ENCODE peak calls at places on chromosomes 7 and 10, in six cellular contexts. W, I, N, R, Z and C are unnamed samples.

GRCh38 chr10:86733260-86733671 is 23.2 kb upstream of the BMPR1A start:
- DNase-seq in W (no peak), I (no peak), N (no peak), R (no peak), Z (no peak), C (no peak)

GRCh38 chr7:103077318-103077717 is 2.4 kb downstream of the ARMC10 start:
- DNase-seq in W (no peak), I (no peak), N (no peak), R (no peak), Z (no peak), C (no peak)

GRCh38 chr7:46015107-46015868 is 94.2 kb upstream of the IGFBP3 start:
- DNase-seq in W (no peak), I (no peak), N (no peak), R (no peak), Z (no peak), C (no peak)

GRCh38 chr7:140595468-140596147 is 45.0 kb downstream of the DENND2A start:
- DNase-seq in W (no peak), I (no peak), N (no peak), R (no peak), Z (no peak), C (no peak)

GRCh38 chr7:42315631-42316030 is 78.6 kb upstream of the GLI3 start:
- DNase-seq in W (no peak), I (no peak), N (no peak), R (no peak), Z (no peak), C (no peak)

GRCh38 chr10:46235705-46236536 is 50.9 kb upstream of the ANTXRL start:
- DNase-seq in W (peak), I (no peak), N (no peak), R (no peak), Z (no peak), C (no peak)

GRCh38 chr10:131621784-131622624 is 278.8 kb upstream of the PPP2R2D start:
- DNase-seq in W (no peak), I (no peak), N (no peak), R (no peak), Z (no peak), C (no peak)

GRCh38 chr7:20076835-20077234 is 140.3 kb downstream of the MACC1 start:
- DNase-seq in W (no peak), I (no peak), N (no peak), R (no peak), Z (no peak), C (no peak)

GRCh38 chr7:150380463-150380862 is 1.3 kb downstream of the ZNF775 start:
- DNase-seq in W (no peak), I (no peak), N (no peak), R (no peak), Z (no peak), C (no peak)

GRCh38 chr7:39153647-39154046 is 175.9 kb downstream of the POU6F2 start:
- DNase-seq in W (no peak), I (peak), N (no peak), R (no peak), Z (no peak), C (no peak)

GRCh38 chr7:92833024-92833765 is 3.2 kb downstream of the CDK6 start:
- DNase-seq in W (peak), I (peak), N (peak), R (peak), Z (no peak), C (no peak)

GRCh38 chr10:15571570-15571969 is 148.2 kb downstream of the ITGA8 start:
- DNase-seq in W (no peak), I (no peak), N (no peak), R (peak), Z (peak), C (no peak)

GRCh38 chr7:46586406-46586805 is 665.3 kb upstream of the IGFBP3 start:
- DNase-seq in W (no peak), I (no peak), N (no peak), R (no peak), Z (peak), C (no peak)

GRCh38 chr7:44111759-44112158 is 7.6 kb downstream of the AEBP1 start:
- DNase-seq in W (no peak), I (no peak), N (no peak), R (no peak), Z (no peak), C (no peak)

GRCh38 chr10:132411561-132412253 is 14.7 kb downstream of the PWWP2B start:
- DNase-seq in W (peak), I (no peak), N (no peak), R (no peak), Z (no peak), C (no peak)

GRCh38 chr10:71999360-72000072 is 35.3 kb downstream of the CHST3 start:
- DNase-seq in W (no peak), I (no peak), N (no peak), R (no peak), Z (no peak), C (no peak)

GRCh38 chr10:89357096-89357495 is 20.8 kb upstream of the IFIT1B start:
- DNase-seq in W (no peak), I (no peak), N (no peak), R (no peak), Z (no peak), C (no peak)

GRCh38 chr7:5869691-5870090 is 10.9 kb upstream of the OCM start:
- DNase-seq in W (no peak), I (no peak), N (no peak), R (no peak), Z (no peak), C (no peak)

GRCh38 chr10:14382022-14382421 is 51.3 kb upstream of the FRMD4A start:
- DNase-seq in W (no peak), I (no peak), N (no peak), R (no peak), Z (peak), C (peak)

GRCh38 chr7:157300406-157300770 is 36.4 kb upstream of the DNAJB6 start:
- DNase-seq in W (no peak), I (no peak), N (no peak), R (no peak), Z (no peak), C (no peak)

GRCh38 chr10:110641256-110641655 is 2.9 kb upstream of the RBM20 start:
- DNase-seq in W (no peak), I (peak), N (no peak), R (no peak), Z (no peak), C (no peak)

GRCh38 chr10:124134251-124134650 is 40.9 kb upstream of the CHST15 start:
- DNase-seq in W (no peak), I (no peak), N (no peak), R (no peak), Z (no peak), C (no peak)

GRCh38 chr7:102320601-102321350 is 34.1 kb downstream of the SH2B2 start:
- DNase-seq in W (no peak), I (no peak), N (no peak), R (no peak), Z (no peak), C (no peak)

GRCh38 chr7:93159490-93159889 is 11.3 kb upstream of the SAMD9L start:
- DNase-seq in W (no peak), I (no peak), N (no peak), R (no peak), Z (no peak), C (no peak)

GRCh38 chr7:116340201-116340847 is 130.0 kb downstream of the TES start:
- DNase-seq in W (no peak), I (no peak), N (no peak), R (no peak), Z (no peak), C (no peak)

GRCh38 chr7:116339564-116339963 is 129.2 kb downstream of the TES start:
- DNase-seq in W (no peak), I (peak), N (no peak), R (no peak), Z (no peak), C (no peak)

GRCh38 chr7:116342125-116342524 is 131.8 kb downstream of the TES start:
- DNase-seq in W (no peak), I (no peak), N (no peak), R (no peak), Z (no peak), C (no peak)

GRCh38 chr7:116337800-116338199 is 127.5 kb downstream of the TES start:
- DNase-seq in W (no peak), I (no peak), N (no peak), R (no peak), Z (no peak), C (no peak)

DNA sequence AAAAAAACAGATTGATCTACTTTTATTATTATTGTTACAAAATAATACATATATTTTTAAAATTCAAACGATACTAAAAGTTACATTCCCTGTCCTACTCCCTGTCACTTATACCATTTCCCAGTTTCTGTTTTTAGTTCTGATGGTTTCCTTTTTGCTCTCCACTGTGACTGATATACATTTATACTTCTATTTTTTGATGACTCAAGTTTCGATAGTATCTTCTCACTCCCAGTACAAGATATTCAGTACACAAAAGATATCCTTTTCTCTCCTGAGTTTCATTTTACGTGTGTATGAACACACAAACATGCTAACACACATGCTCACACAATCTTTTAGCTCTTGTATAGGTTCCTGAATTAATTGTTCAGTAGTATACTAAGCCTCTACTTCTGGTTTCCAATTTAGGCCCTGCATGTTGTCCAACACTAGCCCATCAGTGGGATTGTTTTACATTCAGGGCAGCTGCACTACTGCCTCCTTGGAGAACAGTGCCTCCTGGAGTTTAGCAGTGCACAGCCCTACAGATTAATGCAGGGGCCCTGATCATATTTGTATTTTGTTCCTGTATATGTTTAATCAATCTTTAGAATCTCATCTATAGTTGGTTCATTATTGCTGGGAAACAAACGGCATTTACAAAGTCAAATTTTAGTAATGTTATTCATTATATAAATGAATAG is 131.0 kb downstream of the TES start:
- DNase-seq in W (no peak), I (peak), N (no peak), R (no peak), Z (no peak), C (no peak)
- TF ChIP-seq CTCF in W (peak), I (peak), N (peak), R (no peak), Z (peak), C (peak)

GRCh38 chr7:105268511-105269392 is 120.0 kb downstream of the SRPK2 start:
- DNase-seq in W (no peak), I (no peak), N (peak), R (peak), Z (peak), C (peak)

GRCh38 chr7:105268056-105268455 is 120.7 kb downstream of the SRPK2 start:
- DNase-seq in W (no peak), I (no peak), N (peak), R (no peak), Z (peak), C (no peak)

GRCh38 chr7:105270117-105270516 is 118.6 kb downstream of the SRPK2 start:
- DNase-seq in W (no peak), I (no peak), N (no peak), R (no peak), Z (no peak), C (no peak)

GRCh38 chr7:105267244-105267643 is 121.5 kb downstream of the SRPK2 start:
- DNase-seq in W (no peak), I (no peak), N (no peak), R (no peak), Z (no peak), C (no peak)

GRCh38 chr7:105269397-105269796 is 119.3 kb downstream of the SRPK2 start:
- DNase-seq in W (no peak), I (no peak), N (peak), R (no peak), Z (no peak), C (no peak)
- H3K4me3 ChIP-seq in W (peak), I (peak), N (peak), R (peak), Z (peak), C (peak)

DNA sequence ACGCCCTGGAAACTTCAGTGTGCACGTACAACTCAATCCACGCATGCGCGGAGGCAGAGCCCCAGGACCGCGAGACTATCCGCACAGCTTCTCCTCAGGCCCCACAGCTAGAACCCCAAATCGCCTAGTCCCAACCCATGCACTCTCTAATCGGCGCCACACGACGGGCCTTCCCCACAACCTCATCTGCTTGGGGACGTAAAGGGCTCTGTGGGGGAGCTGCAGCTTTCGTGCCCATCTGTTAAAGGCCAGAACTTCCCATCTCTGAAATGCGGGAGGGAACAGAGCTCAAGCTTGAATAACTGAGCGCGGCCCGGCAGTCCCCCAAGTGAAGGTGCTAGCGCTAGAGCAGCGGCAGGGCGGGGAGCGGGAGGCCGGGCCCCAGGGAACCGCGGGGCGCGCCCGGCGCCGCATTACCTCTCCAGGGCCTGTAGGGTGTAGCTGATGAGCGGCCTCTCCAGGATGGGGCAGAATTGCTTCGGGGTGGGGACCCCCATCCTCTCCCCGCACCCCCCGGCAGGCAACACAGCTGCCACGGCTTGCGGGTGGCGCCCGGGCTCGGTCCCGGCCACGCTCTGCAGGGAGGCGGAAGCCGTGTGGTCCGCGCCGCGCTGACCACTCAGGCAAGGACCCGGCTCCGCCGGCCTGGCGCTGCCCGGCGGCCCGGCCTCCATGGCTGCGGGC is 547 bp downstream of the CRPPA start:
- DNase-seq in W (peak), I (peak), N (peak), R (peak), Z (peak), C (peak)
- TF ChIP-seq CTCF in W (peak), I (peak), N (peak), R (peak), Z (peak), C (peak)

GRCh38 chr10:120713573-120713972 is 137.6 kb upstream of the WDR11 start:
- DNase-seq in W (no peak), I (no peak), N (no peak), R (no peak), Z (no peak), C (no peak)
- H3K4me3 ChIP-seq in W (no peak), I (no peak), N (no peak), R (no peak), Z (no peak), C (no peak)

GRCh38 chr7:732094-732541 is 5.0 kb upstream of the PRKAR1B start:
- DNase-seq in W (peak), I (no peak), N (peak), R (no peak), Z (no peak), C (no peak)
- TF ChIP-seq CTCF in W (peak), I (no peak), N (no peak), R (no peak), Z (no peak), C (peak)

GRCh38 chr7:55573526-55573925 is 1.2 kb upstream of the VOPP1 start:
- DNase-seq in W (no peak), I (no peak), N (no peak), R (no peak), Z (no peak), C (no peak)
- H3K4me3 ChIP-seq in W (no peak), I (no peak), N (no peak), R (no peak), Z (peak), C (no peak)

GRCh38 chr7:18570890-18571478 is 75.4 kb downstream of the HDAC9 start:
- DNase-seq in W (no peak), I (no peak), N (no peak), R (peak), Z (no peak), C (no peak)
- TF ChIP-seq CTCF in W (peak), I (no peak), N (peak), R (peak), Z (peak), C (peak)

GRCh38 chr7:27925573-27926201 is 185.7 kb downstream of the TAX1BP1 start:
- DNase-seq in W (no peak), I (no peak), N (no peak), R (no peak), Z (no peak), C (no peak)

GRCh38 chr7:27923308-27923980 is 183.5 kb downstream of the TAX1BP1 start:
- DNase-seq in W (no peak), I (no peak), N (no peak), R (no peak), Z (no peak), C (no peak)

GRCh38 chr7:27920281-27920946 is 180.5 kb downstream of the TAX1BP1 start:
- DNase-seq in W (no peak), I (no peak), N (no peak), R (no peak), Z (no peak), C (no peak)

GRCh38 chr7:27921081-27921836 is 181.3 kb downstream of the TAX1BP1 start:
- DNase-seq in W (no peak), I (peak), N (peak), R (peak), Z (peak), C (peak)

GRCh38 chr7:27922907-27923306 is 182.9 kb downstream of the TAX1BP1 start:
- DNase-seq in W (no peak), I (no peak), N (no peak), R (no peak), Z (no peak), C (no peak)
- H3K4me3 ChIP-seq in W (no peak), I (no peak), N (no peak), R (no peak), Z (no peak), C (no peak)